ENCODE peak calls at places on chromosomes 6 and 20, in four cellular contexts. Y is COR-L47, C is fibroblast of gingiva, U is hippocampal formation. V is an unnamed sample.

GRCh38 chr6:122008105-122009100 is 391.0 kb upstream of the HSF2 start:
- DNase-seq in Y (no peak), C (no peak), U (no peak), V (no peak)

GRCh38 chr6:27873101-27874030 is 38.8 kb downstream of the OR2B2 start:
- DNase-seq in Y (peak), C (peak), U (no peak), V (no peak)

GRCh38 chr6:36730424-36731380 is 33.1 kb downstream of the RAB44 start:
- DNase-seq in Y (no peak), C (no peak), U (no peak), V (no peak)

GRCh38 chr6:24493945-24494725 is 634 bp upstream of the ALDH5A1 start:
- DNase-seq in Y (no peak), C (no peak), U (no peak), V (no peak)

GRCh38 chr20:46699651-46700359 is 9.6 kb upstream of the SLC2A10 start:
- DNase-seq in Y (no peak), C (peak), U (no peak), V (no peak)

GRCh38 chr6:111938710-111939109 is 65.5 kb upstream of the FYN start:
- DNase-seq in Y (peak), C (peak), U (no peak), V (no peak)

GRCh38 chr20:58528412-58528811 is 13.2 kb upstream of the APCDD1L start:
- DNase-seq in Y (no peak), C (no peak), U (no peak), V (no peak)

GRCh38 chr6:56199956-56200355 is 47.4 kb downstream of the COL21A1 start:
- DNase-seq in Y (no peak), C (peak), U (no peak), V (no peak)

GRCh38 chr6:6686748-6687601 is 98.5 kb downstream of the LY86 start:
- DNase-seq in Y (peak), C (no peak), U (peak), V (peak)

V was measured in caudate nucleus.